ENCODE peak calls at places on chromosomes 11 and 22, in nine cellular contexts. Z is GM23248, O is prostate gland, U is left ventricle myocardium inferior, G is ascending aorta, X is pancreas, N is A673, P is mesenchymal stem cell, H is PC-9. I is an unnamed sample.
A peak's percentile ranks its signal among the peaks of the same experiment; 100 is the strongest.

GRCh38 chr11:80930038-80930437 is 1489.2 kb upstream of the TENM4 start:
- DNase-seq in Z (no peak), P (no peak), O (no peak), X (no peak), G (no peak), N (no peak), H (no peak), U (no peak), I (no peak)

GRCh38 chr11:64056213-64056785 is 20.6 kb downstream of the FLRT1 start:
- DNase-seq in N (peak; percentile 53), G (no peak), H (no peak), Z (no peak), X (no peak), P (no peak), U (no peak), O (no peak), I (no peak)

GRCh38 chr22:26743149-26743548 is 85.8 kb downstream of the MIAT start:
- DNase-seq in P (no peak), N (no peak), G (no peak), H (no peak), U (no peak), Z (no peak), X (no peak), O (no peak), I (no peak)

GRCh38 chr11:128458316-128458715 is 129.0 kb downstream of the ETS1 start:
- DNase-seq in Z (peak; percentile 81), G (no peak), O (no peak), P (peak; percentile 87), N (no peak), U (no peak), H (no peak), X (no peak), I (no peak)

GRCh38 chr11:120098503-120099054 is 39.3 kb downstream of the TRIM29 start:
- DNase-seq in X (no peak), Z (no peak), U (no peak), H (no peak), G (no peak), O (no peak), N (no peak), P (no peak), I (no peak)

GRCh38 chr11:48006301-48006992 is 26.1 kb downstream of the PTPRJ start:
- DNase-seq in H (peak; percentile 69), U (no peak), G (no peak), P (peak; percentile 45), N (no peak), O (no peak), Z (peak; percentile 90), X (no peak), I (no peak)

GRCh38 chr11:88523362-88524028 is 186.0 kb upstream of the CTSC start:
- DNase-seq in N (no peak), P (peak; percentile 30), X (no peak), U (no peak), O (no peak), H (no peak), G (no peak), Z (peak; percentile 35), I (no peak)

GRCh38 chr11:36073411-36074203 is 129.7 kb downstream of the LDLRAD3 start:
- DNase-seq in Z (peak; percentile 69), X (no peak), U (peak; percentile 43), P (peak; percentile 83), G (no peak), O (no peak), H (no peak), N (peak; percentile 50), I (no peak)

GRCh38 chr11:6628526-6628925 is 9.3 kb upstream of the TPP1 start:
- DNase-seq in O (no peak), N (no peak), U (no peak), X (no peak), G (no peak), Z (no peak), H (no peak), P (no peak), I (no peak)

GRCh38 chr11:78991681-78992080 is 417.0 kb upstream of the NARS2 start:
- DNase-seq in G (no peak), N (no peak), Z (no peak), H (no peak), X (no peak), O (no peak), U (no peak), P (no peak), I (no peak)

GRCh38 chr11:130516868-130517505 is 68.5 kb downstream of the ADAMTS15 start:
- DNase-seq in G (no peak), H (no peak), Z (no peak), O (no peak), N (no peak), U (no peak), X (no peak), P (no peak), I (no peak)

GRCh38 chr22:43889366-43890253 is 2.2 kb downstream of the PNPLA5 start:
- DNase-seq in X (no peak), O (no peak), Z (peak; percentile 46), U (no peak), N (no peak), G (no peak), H (peak; percentile 48), P (no peak), I (no peak)

GRCh38 chr11:824292-824880 is 3.3 kb upstream of the CRACR2B start:
- DNase-seq in O (no peak), H (no peak), X (peak; percentile 87), Z (no peak), N (no peak), P (no peak), G (no peak), U (no peak), I (no peak)

GRCh38 chr11:95092549-95093324 is 3.1 kb downstream of the ENDOD1 start:
- DNase-seq in Z (peak; percentile 78), N (peak; percentile 40), X (no peak), H (peak; percentile 92), O (no peak), U (no peak), G (no peak), P (peak; percentile 86), I (no peak)

GRCh38 chr11:118353084-118353710 is 6.2 kb upstream of the UBE4A start:
- DNase-seq in P (peak; percentile 34), G (no peak), Z (peak; percentile 45), U (no peak), H (no peak), O (no peak), X (no peak), N (peak; percentile 46), I (no peak)

GRCh38 chr22:22691716-22692701 is 47.6 kb downstream of the GGTLC2 start:
- DNase-seq in X (no peak), H (no peak), P (no peak), O (no peak), G (no peak), Z (peak; percentile 44), U (no peak), N (no peak), I (no peak)

GRCh38 chr22:29387921-29388758 is at the start of gene AP1B1:
- DNase-seq in H (peak; percentile 88), X (peak; percentile 96), U (peak; percentile 95), P (peak; percentile 88), O (peak; percentile 90), N (peak; percentile 92), G (peak; percentile 67), Z (peak; percentile 96), I (peak; percentile 96)

GRCh38 chr22:29388759-29389090 is 355 bp upstream of the AP1B1 start:
- DNase-seq in G (no peak), U (no peak), N (no peak), Z (no peak), O (no peak), X (no peak), P (no peak), H (no peak), I (no peak)

GRCh38 chr22:29385305-29385704 is 3.1 kb downstream of the AP1B1 start:
- DNase-seq in U (no peak), H (no peak), N (no peak), G (no peak), Z (no peak), O (no peak), P (no peak), X (no peak), I (no peak)

GRCh38 chr22:29383740-29384139 is 4.6 kb downstream of the AP1B1 start:
- DNase-seq in P (no peak), G (no peak), H (no peak), U (no peak), N (no peak), X (no peak), Z (no peak), O (no peak), I (peak; percentile 18)

DNA sequence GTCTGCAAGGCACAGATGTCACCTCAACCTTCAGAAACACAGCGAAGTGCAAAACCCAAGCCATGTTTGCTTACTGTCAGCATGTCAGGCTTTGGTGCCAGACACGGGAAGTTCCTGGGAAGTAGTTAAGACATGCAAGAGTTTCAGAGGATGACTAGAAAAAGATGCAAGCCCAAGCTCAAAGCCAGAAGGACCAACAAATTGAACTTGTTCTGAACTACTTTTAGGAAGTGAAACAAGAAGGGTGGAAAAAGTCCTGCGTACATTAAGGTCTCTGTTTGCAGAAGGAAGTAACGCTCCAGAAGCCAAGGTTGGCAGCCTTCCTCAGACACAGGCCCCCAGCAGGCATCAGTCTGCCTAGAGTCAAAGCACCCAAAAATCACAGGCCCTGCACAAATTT is 2.6 kb downstream of the AP1B1 start:
- DNase-seq in O (no peak), G (no peak), X (peak; percentile 56), P (no peak), N (no peak), U (no peak), H (no peak), Z (no peak), I (peak; percentile 56)
- H3K27ac ChIP-seq in O (peak overlapping the region; percentile 43), G (peak overlapping the region; percentile 54), X (peak overlapping the region; percentile 86), P (no peak overlapping the region), N (no peak overlapping the region), U (peak overlapping the region; percentile 93), H (no peak overlapping the region), Z (no peak overlapping the region), I (no peak overlapping the region)

GRCh38 chr11:111352935-111353695 is 26.0 kb downstream of the POU2AF1 start:
- DNase-seq in N (no peak), O (peak; percentile 67), X (peak; percentile 76), Z (no peak), P (no peak), U (no peak), H (no peak), G (no peak), I (no peak)
- H3K36me3 ChIP-seq in N (no peaks in the 10 kb centered on the region), O (no peaks in the 10 kb centered on the region), X (no peaks in the 10 kb centered on the region), Z (no peaks in the 10 kb centered on the region), P (no peaks in the 10 kb centered on the region), U (no peaks in the 10 kb centered on the region), H (no peaks in the 10 kb centered on the region), G (no peaks in the 10 kb centered on the region), I (no peaks in the 10 kb centered on the region)

GRCh38 chr22:25134028-25134427 is 65.6 kb upstream of the CRYBB3 start:
- DNase-seq in U (no peak), G (no peak), Z (no peak), X (peak; percentile 43), O (peak; percentile 94), N (no peak), P (no peak), H (peak; percentile 91), I (no peak)
- H3K27ac ChIP-seq in U (peak overlapping the region; percentile 63), G (peak overlapping the region; percentile 52), Z (no peak overlapping the region), X (peak overlapping the region; percentile 78), O (peak overlapping the region; percentile 63), N (no peak overlapping the region), P (no peak overlapping the region), H (peak overlapping the region; percentile 45), I (peak overlapping the region; percentile 83)

DNA sequence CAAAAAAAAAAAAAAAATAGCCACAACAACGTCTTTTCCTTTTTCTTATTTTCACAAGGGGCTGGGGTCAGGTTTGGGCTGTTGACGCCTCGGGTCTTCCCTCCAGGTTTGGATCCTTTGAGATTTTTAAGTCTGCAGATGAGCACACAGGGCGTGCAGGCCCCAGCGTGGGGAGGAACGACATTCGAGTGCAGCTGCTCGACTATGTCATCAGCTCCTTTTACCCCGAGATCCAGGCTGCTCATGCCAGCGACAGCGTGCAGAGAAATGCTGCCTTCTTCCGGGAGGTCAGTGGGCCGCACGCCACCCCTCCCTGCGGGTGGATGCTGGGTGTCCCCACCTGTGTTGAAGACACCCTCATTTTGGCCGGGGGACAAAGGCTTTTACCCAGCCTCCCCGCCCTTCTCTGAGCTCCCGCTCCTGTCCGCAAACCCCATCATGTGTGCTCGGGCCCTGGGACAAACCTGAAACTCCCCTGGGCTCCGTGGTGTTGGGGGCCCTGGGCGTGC is 7.7 kb downstream of the SELENOO start:
- DNase-seq in N (no peak), G (no peak), Z (no peak), O (no peak), X (no peak), P (no peak), U (no peak), H (no peak), I (no peak)
- H3K36me3 ChIP-seq in N (peaks cover 39% of the 10 kb centered on the region), G (peaks cover 44% of the 10 kb centered on the region), Z (peaks cover 16% of the 10 kb centered on the region), O (peaks cover 13% of the 10 kb centered on the region), X (no peaks in the 10 kb centered on the region), P (peaks cover 67% of the 10 kb centered on the region), U (peaks cover 74% of the 10 kb centered on the region), H (peaks cover 36% of the 10 kb centered on the region), I (peaks cover 61% of the 10 kb centered on the region)